ENCODE peak calls at places on chromosomes 5 and 9, in ten cellular contexts. G is hypothalamus; X is lower leg skin; J is AG08396; M is neural crest cell; I is cardiac muscle cell; V is occipital lobe; P is mucosa of descending colon; U is MM.1S; S is activated T-cell treated with anti-CD3 and anti-CD28 coated beads, Interleukin-2, amount 50 U/mL, for 72 hours. B is an unnamed sample.

GRCh38 chr9:122219856-122220672 is 8.7 kb downstream of the LHX6 start:
- DNase-seq in G (no peak), X (peak; percentile 83), P (no peak), V (no peak), S (no peak), U (no peak), I (peak; percentile 39), M (no peak), J (no peak), B (no peak)

GRCh38 chr5:140986117-140986521 is 19.8 kb downstream of the PCDHAC2 start:
- DNase-seq in U (no peak), G (no peak), I (peak; percentile 31), S (no peak), M (no peak), V (no peak), J (no peak), X (no peak), P (no peak), B (no peak)

GRCh38 chr9:119322137-119322695 is 47.0 kb downstream of the BRINP1 start:
- DNase-seq in I (peak; percentile 74), J (no peak), U (no peak), M (peak; percentile 4), S (no peak), X (no peak), V (no peak), G (no peak), P (no peak), B (no peak)

GRCh38 chr5:176716320-176716719 is 69.0 kb downstream of the TSPAN17 start:
- DNase-seq in P (no peak), V (peak; percentile 66), J (peak; percentile 59), G (no peak), S (no peak), M (no peak), X (no peak), U (no peak), I (no peak), B (peak; percentile 20)

GRCh38 chr9:1702701-1703100 is 312.4 kb upstream of the SMARCA2 start:
- DNase-seq in G (no peak), X (no peak), V (no peak), P (no peak), S (no peak), J (no peak), U (no peak), I (no peak), M (no peak), B (no peak)

GRCh38 chr9:106953166-106953565 is 90.2 kb downstream of the ZNF462 start:
- DNase-seq in P (no peak), V (no peak), M (no peak), X (no peak), S (no peak), I (no peak), G (no peak), U (no peak), J (peak; percentile 49), B (no peak)

GRCh38 chr5:132828846-132829494 is 1.5 kb downstream of the SHROOM1 start:
- DNase-seq in I (no peak), P (no peak), X (no peak), V (no peak), J (no peak), M (no peak), U (no peak), S (no peak), G (no peak), B (no peak)

GRCh38 chr5:1009359-1010180 is 968 bp downstream of the NKD2 start:
- DNase-seq in G (no peak), J (no peak), V (no peak), M (no peak), S (peak; percentile 27), U (no peak), X (peak; percentile 83), I (no peak), P (peak; percentile 27), B (no peak)

GRCh38 chr9:96875460-96876142 is 21.3 kb upstream of the ZNF782 start:
- DNase-seq in S (peak; percentile 57), P (peak; percentile 76), I (peak; percentile 98), J (peak; percentile 60), M (peak; percentile 80), V (peak; percentile 44), U (peak; percentile 89), X (no peak), G (peak; percentile 26), B (no peak)

GRCh38 chr5:1488882-1489680 is 34.7 kb downstream of the LPCAT1 start:
- DNase-seq in U (peak; percentile 60), M (no peak), X (no peak), I (no peak), J (peak; percentile 93), S (peak; percentile 69), G (no peak), V (no peak), P (no peak), B (no peak)

GRCh38 chr9:129273136-129273895 is 95.3 kb upstream of the IER5L start:
- DNase-seq in J (no peak), G (no peak), V (no peak), I (no peak), M (no peak), S (no peak), U (no peak), X (peak; percentile 66), P (no peak), B (no peak)

GRCh38 chr5:81556809-81557208 is 162.9 kb upstream of the ACOT12 start:
- DNase-seq in I (no peak), X (no peak), J (no peak), U (no peak), P (no peak), G (no peak), V (no peak), M (no peak), S (no peak), B (no peak)

GRCh38 chr9:131361202-131361833 is 32.6 kb upstream of the PRRC2B start:
- DNase-seq in U (no peak), M (no peak), J (no peak), I (peak; percentile 21), P (peak; percentile 49), X (no peak), G (no peak), V (no peak), S (peak; percentile 25), B (no peak)

GRCh38 chr9:35518981-35519679 is 29.2 kb downstream of the RUSC2 start:
- DNase-seq in P (no peak), X (no peak), J (no peak), M (no peak), V (no peak), G (no peak), S (no peak), U (no peak), I (no peak), B (no peak)

GRCh38 chr5:67620386-67621039 is 423.9 kb upstream of the CD180 start:
- DNase-seq in U (peak; percentile 83), S (no peak), P (no peak), J (no peak), G (no peak), X (no peak), I (no peak), M (no peak), V (no peak), B (no peak)